ENCODE peak calls at places on chromosomes 7 and 10, in eight cellular contexts. G is ovary, V is endothelial cell of umbilical vein, B is esophagus muscularis mucosa, X is heart left ventricle, R is prostate gland, Q is lower leg skin, N is A549. W is an unnamed sample.

GRCh38 chr10:101938316-101939272 is 95.0 kb upstream of the KCNIP2 start:
- DNase-seq in G (no peak), V (peak; percentile 97), B (no peak), X (no peak), R (no peak), Q (no peak), N (no peak), W (no peak)

GRCh38 chr7:22357311-22358175 is 589 bp upstream of the RAPGEF5 start:
- DNase-seq in G (no peak), V (peak; percentile 56), B (no peak), X (no peak), R (peak; percentile 29), Q (peak; percentile 47), N (peak; percentile 25), W (no peak)

GRCh38 chr7:128361463-128362441 is at the start of gene PRRT4:
- DNase-seq in G (peak; percentile 69), V (no peak), B (no peak), X (peak; percentile 44), R (no peak), Q (no peak), N (peak; percentile 63), W (peak; percentile 26)

GRCh38 chr10:17199351-17199804 is 2.1 kb downstream of the TRDMT1 start:
- DNase-seq in G (no peak), V (peak; percentile 64), B (no peak), X (no peak), R (no peak), Q (no peak), N (no peak), W (no peak)

GRCh38 chr7:73749931-73750776 is 11.6 kb upstream of the ABHD11 start:
- DNase-seq in G (no peak), V (no peak), B (no peak), X (no peak), R (peak; percentile 71), Q (no peak), N (no peak), W (peak; percentile 59)

GRCh38 chr10:38102889-38103288 is 8.8 kb downstream of the ZNF37A start:
- DNase-seq in G (no peak), V (no peak), B (no peak), X (no peak), R (no peak), Q (no peak), N (no peak), W (peak; percentile 4)

GRCh38 chr10:110725809-110726641 is 81.9 kb downstream of the RBM20 start:
- DNase-seq in G (no peak), V (no peak), B (no peak), X (no peak), R (no peak), Q (no peak), N (no peak), W (no peak)

GRCh38 chr7:101725911-101726310 is 91.5 kb upstream of the CUX1 start:
- DNase-seq in G (no peak), V (no peak), B (no peak), X (no peak), R (no peak), Q (no peak), N (no peak), W (no peak)

GRCh38 chr10:69918036-69918435 is 116.3 kb downstream of the COL13A1 start:
- DNase-seq in G (no peak), V (no peak), B (no peak), X (no peak), R (no peak), Q (no peak), N (no peak), W (no peak)

GRCh38 chr7:22270371-22270770 is 86.6 kb downstream of the RAPGEF5 start:
- DNase-seq in G (no peak), V (peak; percentile 39), B (no peak), X (no peak), R (no peak), Q (no peak), N (no peak), W (no peak)

GRCh38 chr7:46802460-46802972 is 779.4 kb downstream of the TNS3 start:
- DNase-seq in G (no peak), V (no peak), B (no peak), X (no peak), R (no peak), Q (no peak), N (no peak), W (no peak)

GRCh38 chr10:83459124-83459523 is 680.2 kb upstream of the GHITM start:
- DNase-seq in G (no peak), V (no peak), B (no peak), X (no peak), R (no peak), Q (no peak), N (no peak), W (no peak)

GRCh38 chr7:111068618-111069017 is 22.3 kb upstream of the LRRN3 start:
- DNase-seq in G (no peak), V (no peak), B (no peak), X (no peak), R (no peak), Q (no peak), N (no peak), W (no peak)
- TF ChIP-seq POLR2A in G (no peak), V (no peak), B (no peak), X (no peak), R (no peak), Q (no peak), N (no peak), W (no peak)

GRCh38 chr10:125720002-125720382 is 483 bp downstream of the EDRF1 start:
- DNase-seq in G (no peak), V (no peak), B (no peak), X (no peak), R (no peak), Q (no peak), N (no peak), W (peak; percentile 56)

GRCh38 chr10:125721035-125721434 is 1.5 kb downstream of the EDRF1 start:
- DNase-seq in G (no peak), V (no peak), B (no peak), X (no peak), R (no peak), Q (no peak), N (no peak), W (no peak)

GRCh38 chr10:125722811-125723210 is 3.3 kb downstream of the EDRF1 start:
- DNase-seq in G (no peak), V (peak; percentile 24), B (no peak), X (no peak), R (no peak), Q (no peak), N (no peak), W (no peak)

GRCh38 chr10:125719173-125720001 is at the start of gene EDRF1:
- DNase-seq in G (peak; percentile 100), V (peak; percentile 100), B (peak; percentile 99), X (peak; percentile 99), R (peak; percentile 98), Q (peak; percentile 98), N (peak; percentile 91), W (peak; percentile 99)
- TF ChIP-seq POLR2A in G (peak; percentile 78), V (peak; percentile 97), B (no peak), X (no peak), R (peak; percentile 80), Q (no peak), N (peak; percentile 96), W (peak; percentile 92)

DNA sequence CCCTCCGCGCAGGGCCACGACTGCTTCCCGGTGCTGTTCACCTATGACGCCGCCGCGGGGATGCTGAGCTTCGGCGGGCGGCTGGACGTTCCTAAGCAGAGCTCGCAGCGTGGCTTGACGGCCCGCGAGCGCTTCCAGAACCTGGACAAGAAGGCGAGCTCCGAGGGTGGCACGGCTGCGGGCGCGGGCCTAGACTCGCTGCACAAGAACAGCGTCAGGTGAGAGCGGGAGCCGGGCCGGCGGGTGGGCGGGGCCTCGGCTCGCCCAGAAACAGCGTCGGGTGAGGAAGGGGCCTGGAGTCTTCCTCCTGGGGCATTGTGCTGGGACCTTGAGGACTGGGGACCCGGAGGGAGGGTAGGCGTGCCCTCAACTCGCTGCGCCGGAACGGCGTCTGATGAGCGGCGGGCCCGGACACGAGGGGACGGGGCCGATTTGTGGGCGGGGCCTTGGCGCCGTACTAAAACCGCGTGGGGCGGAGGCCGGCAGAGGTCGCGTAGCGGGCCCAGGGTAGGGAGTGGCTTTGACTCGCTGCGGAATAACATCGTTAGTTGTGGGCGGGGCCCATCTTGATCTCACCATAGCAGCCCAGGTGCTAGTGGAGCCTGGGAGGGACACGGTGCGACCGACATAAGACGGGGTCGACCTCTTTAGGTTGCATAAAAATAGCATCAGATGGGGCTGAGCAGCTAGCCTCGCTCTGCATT is 15.6 kb downstream of the PDAP1 start:
- DNase-seq in G (peak; percentile 87), V (peak; percentile 50), B (peak; percentile 95), X (peak; percentile 84), R (peak; percentile 69), Q (peak; percentile 80), N (no peak), W (peak; percentile 77)
- TF ChIP-seq POLR2A in G (no peak), V (peak; percentile 35), B (peak; percentile 18), X (no peak), R (peak; percentile 42), Q (no peak), N (no peak), W (no peak)

DNA sequence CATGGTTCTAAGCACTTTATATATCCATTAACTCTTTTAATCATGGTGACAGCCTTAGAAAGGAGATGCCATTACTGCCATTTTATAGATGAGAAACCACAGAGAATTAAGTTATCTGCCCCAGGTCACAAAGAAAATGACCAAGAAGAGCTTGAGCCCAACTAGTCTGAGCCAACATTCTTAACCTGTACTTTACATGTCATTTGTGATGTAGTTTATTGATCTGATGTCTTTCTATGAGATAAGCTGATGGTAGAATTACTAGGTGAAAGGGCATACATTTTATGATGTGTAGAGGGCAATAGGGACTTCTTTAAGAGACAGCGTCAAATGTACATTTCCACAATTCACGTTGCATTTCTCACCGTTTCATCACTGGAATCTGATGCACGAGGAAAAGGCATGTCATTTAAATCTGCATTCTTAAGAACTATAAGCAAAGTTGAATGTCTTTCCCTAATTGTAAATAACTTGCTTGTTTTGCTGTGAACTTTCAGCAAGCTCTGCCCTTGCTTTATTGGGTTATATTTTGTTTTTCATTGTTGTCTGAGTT is 11.3 kb downstream of the ACSL5 start:
- DNase-seq in G (no peak), V (no peak), B (no peak), X (no peak), R (no peak), Q (no peak), N (no peak), W (peak; percentile 34)
- TF ChIP-seq POLR2A in G (no peak), V (no peak), B (no peak), X (no peak), R (no peak), Q (no peak), N (no peak), W (no peak)

DNA sequence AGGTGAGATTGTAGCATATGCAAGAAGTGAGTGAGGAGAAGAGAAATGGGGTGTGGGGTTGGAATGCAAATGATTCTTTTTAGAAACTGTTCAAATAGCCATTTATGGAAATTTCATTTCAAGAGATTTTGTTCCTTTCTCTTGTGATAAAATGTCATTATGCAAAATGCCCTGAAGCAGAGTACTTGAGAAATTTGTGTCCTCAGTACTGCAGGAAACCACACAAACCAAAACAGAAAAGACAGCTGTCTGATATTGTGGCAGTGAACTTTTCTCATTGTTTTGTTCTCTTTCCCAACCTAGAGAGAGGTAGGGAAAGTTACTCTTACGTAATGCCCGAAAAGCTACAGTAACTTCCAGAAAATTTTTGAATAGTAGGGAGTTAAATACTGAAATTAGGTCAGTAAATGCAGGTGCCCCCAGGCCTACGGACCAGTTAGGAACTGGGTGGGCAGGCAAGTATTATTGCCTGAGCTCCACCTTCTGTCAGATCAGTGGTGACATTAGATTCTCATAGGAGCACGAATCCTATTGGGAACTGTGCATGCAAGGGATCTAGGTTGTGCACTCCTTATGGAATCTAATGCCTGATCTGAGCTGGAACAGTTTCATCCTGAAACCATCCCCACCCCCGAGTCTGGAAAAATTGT is 34.0 kb downstream of the DLD start:
- DNase-seq in G (no peak), V (no peak), B (no peak), X (no peak), R (no peak), Q (no peak), N (no peak), W (no peak)
- TF ChIP-seq POLR2A in G (no peak), V (no peak), B (no peak), X (no peak), R (no peak), Q (no peak), N (no peak), W (no peak)

GRCh38 chr10:103661198-103661950 is 167.9 kb downstream of the NEURL1 start:
- DNase-seq in G (peak; percentile 92), V (no peak), B (peak; percentile 96), X (peak; percentile 83), R (peak; percentile 83), Q (peak; percentile 88), N (no peak), W (peak; percentile 44)
- TF ChIP-seq POLR2A in G (peak; percentile 87), V (no peak), B (peak; percentile 79), X (no peak), R (peak; percentile 68), Q (no peak), N (no peak), W (no peak)